ENCODE peak calls at places on chromosome X, in six cellular contexts. E is body of pancreas, B is T-cell, P is heart left ventricle, T is K562, S is HCT116. I is an unnamed sample.

GRCh38 chrX:16695079-16695676 is 17.3 kb downstream of the CTPS2 start:
- ATAC-seq in T (peak; percentile 87), P (peak; percentile 64), E (no peak), B (peak; percentile 78), S (peak; percentile 78), I (no peak)

GRCh38 chrX:51737062-51737461 is 6.2 kb upstream of the GSPT2 start:
- ATAC-seq in E (no peak), P (no peak), B (no peak), T (no peak), S (no peak), I (no peak)

GRCh38 chrX:30865612-30866011 is 23.4 kb downstream of the TAB3 start:
- ATAC-seq in B (no peak), S (no peak), E (peak; percentile 60), P (no peak), T (no peak), I (no peak)

GRCh38 chrX:140975472-140975871 is 26.9 kb upstream of the SPANXB1 start:
- ATAC-seq in T (no peak), S (no peak), B (no peak), P (no peak), E (no peak), I (no peak)

GRCh38 chrX:12970691-12971202 is 4.2 kb upstream of the TMSB4X start:
- ATAC-seq in S (no peak), T (peak; percentile 34), P (peak; percentile 39), B (peak; percentile 67), E (peak; percentile 67), I (peak; percentile 43)

GRCh38 chrX:71168134-71168533 is 23.5 kb downstream of the NLGN3 start:
- ATAC-seq in B (no peak), S (no peak), P (no peak), T (peak; percentile 37), E (no peak), I (no peak)

GRCh38 chrX:15971696-15972095 is 117.1 kb upstream of the AP1S2 start:
- ATAC-seq in S (no peak), T (no peak), E (no peak), B (no peak), P (no peak), I (no peak)

GRCh38 chrX:49884290-49884862 is 5.1 kb downstream of the USP27X start:
- ATAC-seq in B (no peak), T (peak; percentile 72), P (peak; percentile 64), S (peak; percentile 58), E (peak; percentile 48), I (peak; percentile 41)

I was measured in activated T-helper 17 cell treated with anti-CD3 and anti-CD28 coated beads, Interleukin-2, amount 50 U/mL, for 72 hours.